ENCODE peak calls at places on chromosome 14, in five cellular contexts. Q is ovary, S is IMR-90, O is colonic mucosa, Z is A549. T is an unnamed sample.
A peak's percentile ranks its signal among the peaks of the same experiment; 100 is the strongest.

GRCh38 chr14:73888460-73888725 is 1.7 kb downstream of the ZNF410 start:
- DNase-seq in Q (no peak), O (no peak), S (no peak), Z (no peak), T (peak; percentile 2)

GRCh38 chr14:65006251-65006721 is 19.6 kb downstream of the FNTB start:
- DNase-seq in O (no peak), Q (no peak), Z (no peak), S (no peak), T (peak; percentile 29)

GRCh38 chr14:94129111-94129757 is at the start of gene IFI27L2:
- DNase-seq in Q (peak; percentile 78), Z (peak; percentile 79), O (peak; percentile 81), S (peak; percentile 73), T (peak; percentile 75)

GRCh38 chr14:65927871-65928270 is 515.3 kb downstream of the FUT8 start:
- DNase-seq in O (peak; percentile 21), Z (no peak), Q (no peak), S (no peak), T (no peak)

GRCh38 chr14:94423465-94424056 is 29.0 kb downstream of the SERPINA11 start:
- DNase-seq in O (peak; percentile 68), S (peak; percentile 59), Q (peak; percentile 47), Z (peak; percentile 75), T (peak; percentile 24)

GRCh38 chr14:51097287-51097686 is 2.4 kb upstream of the TRIM9 start:
- DNase-seq in Q (no peak), S (no peak), O (no peak), Z (no peak), T (no peak)

GRCh38 chr14:74922752-74923401 is at the start of gene RPS6KL1:
- DNase-seq in Q (peak; percentile 74), S (peak; percentile 68), Z (peak; percentile 57), O (peak; percentile 86), T (no peak)

GRCh38 chr14:64758711-64759554 is 54.7 kb downstream of the PLEKHG3 start:
- DNase-seq in Q (peak; percentile 75), S (peak; percentile 97), O (no peak), Z (peak; percentile 82), T (peak; percentile 70)

GRCh38 chr14:74217672-74218448 is 21.4 kb upstream of the VSX2 start:
- DNase-seq in Z (peak; percentile 69), O (peak; percentile 69), S (peak; percentile 46), Q (peak; percentile 58), T (peak; percentile 68)

GRCh38 chr14:101125719-101126375 is 222.3 kb upstream of the RTL1 start:
- DNase-seq in Z (no peak), S (no peak), Q (no peak), O (no peak), T (peak; percentile 36)

GRCh38 chr14:76696791-76697190 is 64.5 kb upstream of the VASH1 start:
- DNase-seq in Q (no peak), O (no peak), S (no peak), Z (no peak), T (no peak)

GRCh38 chr14:72801381-72801812 is 92.5 kb downstream of the DPF3 start:
- DNase-seq in S (peak; percentile 99), O (no peak), Z (peak; percentile 68), Q (no peak), T (peak; percentile 48)

GRCh38 chr14:97517566-97518234 is 720.5 kb downstream of the VRK1 start:
- DNase-seq in Z (no peak), O (no peak), Q (no peak), S (no peak), T (no peak)

GRCh38 chr14:101224356-101225115 is 321.0 kb upstream of the RTL1 start:
- DNase-seq in S (no peak), Q (no peak), O (peak; percentile 11), Z (no peak), T (no peak)

GRCh38 chr14:67172520-67172919 is 16.7 kb upstream of the GARIN2 start:
- DNase-seq in Z (no peak), Q (no peak), S (no peak), O (no peak), T (no peak)

GRCh38 chr14:106442857-106443256 is 916.5 kb downstream of the TMEM121 start:
- DNase-seq in Z (no peak), S (no peak), Q (no peak), O (no peak), T (no peak)

GRCh38 chr14:103634156-103634555 is 5.1 kb downstream of the KLC1 start:
- DNase-seq in O (no peak), Z (no peak), S (no peak), Q (no peak), T (no peak)
- H3K4me1 ChIP-seq in O (peaks cover 4% of the 10 kb centered on the region), Z (peaks cover 11% of the 10 kb centered on the region), S (peaks cover 14% of the 10 kb centered on the region), Q (peaks cover 16% of the 10 kb centered on the region), T (peaks cover 11% of the 10 kb centered on the region)

DNA sequence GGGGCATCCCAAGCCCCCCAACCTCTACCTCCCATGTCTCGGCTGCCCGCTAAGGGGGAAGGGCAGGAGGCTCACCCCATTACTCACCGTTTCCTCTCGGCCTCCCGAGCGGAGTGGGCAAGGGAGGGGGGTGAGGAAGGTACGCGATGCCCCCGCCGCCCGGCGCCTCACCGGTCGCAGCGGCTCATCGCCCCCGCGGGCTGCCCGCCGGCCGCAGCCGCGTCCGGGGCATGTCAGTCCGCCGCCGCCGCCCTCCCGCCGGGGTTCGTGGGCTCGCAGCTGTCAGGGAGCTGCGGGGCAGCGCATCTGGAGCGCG is 501 bp downstream of the SLC8A3 start:
- DNase-seq in Q (no peak), S (no peak), Z (no peak), O (no peak), T (peak; percentile 55)
- H3K4me3 ChIP-seq in Q (no peak overlapping the region), S (peak overlapping the region; percentile 38), Z (peak overlapping the region; percentile 52), O (peak overlapping the region; percentile 29), T (peak overlapping the region; percentile 63)

DNA sequence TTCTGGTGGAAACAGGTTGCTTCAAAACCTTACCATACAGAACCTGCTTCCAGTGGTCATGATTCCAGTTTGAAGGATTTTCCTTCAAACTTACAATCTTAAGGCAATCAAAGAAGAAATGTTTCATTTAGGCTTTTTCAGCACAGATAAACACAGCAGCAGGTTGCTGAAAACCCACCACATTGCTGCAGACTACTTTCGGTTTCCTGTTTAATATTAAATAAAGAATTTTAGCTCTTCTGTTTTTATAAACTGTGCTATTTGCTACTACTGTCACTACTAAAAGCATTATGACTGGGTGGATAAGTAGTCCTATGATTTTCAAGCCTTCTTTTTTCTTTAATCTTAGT is 13.2 kb upstream of the FOXN3 start:
- DNase-seq in S (peak; percentile 30), Z (no peak), Q (no peak), O (no peak), T (no peak)
- H3K27ac ChIP-seq in S (no peak overlapping the region), Z (no peak overlapping the region), Q (no peak overlapping the region), O (peak overlapping the region; percentile 53), T (peak overlapping the region; percentile 83)

DNA sequence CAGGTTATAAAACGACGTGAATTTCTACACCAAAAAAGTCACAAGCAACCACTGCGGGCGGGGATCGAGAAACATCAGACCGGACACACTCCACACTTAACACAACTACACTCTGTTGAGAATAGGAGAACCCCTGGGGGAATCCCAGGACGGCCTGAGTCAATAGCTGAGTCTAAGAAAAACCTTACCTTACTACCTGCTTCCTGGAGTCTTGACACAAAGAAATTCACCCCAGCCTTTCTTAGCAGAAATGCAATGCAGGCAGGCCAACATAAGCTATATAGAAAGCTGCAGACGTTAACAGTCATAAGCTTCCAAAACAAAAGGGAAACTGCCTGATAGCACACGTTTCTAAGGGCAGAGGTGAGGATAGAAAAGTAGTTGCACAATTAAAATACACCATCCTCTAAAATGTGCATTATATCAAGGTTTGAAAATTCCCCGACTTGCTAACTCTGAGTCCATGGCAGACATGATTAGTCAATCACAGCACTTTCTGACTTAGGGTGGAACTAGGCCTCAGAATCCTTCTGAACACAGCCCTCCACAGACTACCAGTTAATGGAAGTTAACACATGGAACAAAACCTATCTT is 68.0 kb downstream of the CCDC88C start:
- DNase-seq in S (no peak), Q (no peak), Z (no peak), O (no peak), T (no peak)
- H3K4me1 ChIP-seq in S (no peaks in the 10 kb centered on the region), Q (peaks cover 3% of the 10 kb centered on the region), Z (no peaks in the 10 kb centered on the region), O (no peaks in the 10 kb centered on the region), T (peaks cover 10% of the 10 kb centered on the region)

GRCh38 chr14:104299993-104300761 is 161.8 kb downstream of the KIF26A start:
- DNase-seq in S (no peak), Z (no peak), O (no peak), Q (peak; percentile 32), T (no peak)

GRCh38 chr14:104304451-104305351 is 166.3 kb downstream of the KIF26A start:
- DNase-seq in Q (peak; percentile 14), Z (no peak), O (no peak), S (no peak), T (no peak)

GRCh38 chr14:104301731-104302460 is 163.5 kb downstream of the KIF26A start:
- DNase-seq in S (no peak), Z (no peak), O (no peak), Q (peak; percentile 12), T (no peak)

GRCh38 chr14:104303705-104304425 is 165.5 kb downstream of the KIF26A start:
- DNase-seq in S (no peak), O (no peak), Q (peak; percentile 20), Z (no peak), T (no peak)

GRCh38 chr14:104302794-104303405 is 164.5 kb downstream of the KIF26A start:
- DNase-seq in Q (peak; percentile 9), S (no peak), Z (no peak), O (no peak), T (no peak)
- H3K4me3 ChIP-seq in Q (no peak overlapping the region), S (no peak overlapping the region), Z (no peak overlapping the region), O (no peak overlapping the region), T (no peak overlapping the region)